ENCODE peak calls at places on chromosomes 12 and 14, in four cellular contexts. One of them, this sample, is unnamed.

GRCh38 chr12:105570944-105571343 is 240.5 kb downstream of the C12orf75 start:
- DNase-seq in GM12878: no peak
- DNase-seq in IMR-90: no peak
- DNase-seq in K562: no peak
- DNase-seq in this sample: no peak

GRCh38 chr12:45731376-45731775 is 1.9 kb downstream of the ARID2 start:
- DNase-seq in GM12878: no peak
- DNase-seq in IMR-90: no peak
- DNase-seq in K562: no peak
- DNase-seq in this sample: no peak

GRCh38 chr14:94345344-94346072 is 22.4 kb upstream of the SERPINA6 start:
- DNase-seq in GM12878: no peak
- DNase-seq in IMR-90: peak; percentile 93
- DNase-seq in K562: no peak
- DNase-seq in this sample: no peak

GRCh38 chr14:68282479-68283377 is 463.1 kb downstream of the RAD51B start:
- DNase-seq in GM12878: peak; percentile 86
- DNase-seq in K562: no peak
- DNase-seq in IMR-90: no peak
- DNase-seq in this sample: no peak

GRCh38 chr14:75506930-75507329 is 15.3 kb upstream of the BATF start:
- DNase-seq in GM12878: no peak
- DNase-seq in K562: no peak
- DNase-seq in IMR-90: no peak
- DNase-seq in this sample: no peak

GRCh38 chr12:50353404-50353803 is 43.0 kb downstream of the FAM186A start:
- DNase-seq in GM12878: no peak
- DNase-seq in IMR-90: no peak
- DNase-seq in K562: no peak
- DNase-seq in this sample: no peak

GRCh38 chr12:27031531-27031930 is 9.2 kb downstream of the MED21 start:
- DNase-seq in IMR-90: peak; percentile 60
- DNase-seq in GM12878: no peak
- DNase-seq in K562: no peak
- DNase-seq in this sample: no peak

GRCh38 chr12:97757431-97758091 is 295.0 kb downstream of the RMST start:
- DNase-seq in GM12878: no peak
- DNase-seq in IMR-90: no peak
- DNase-seq in K562: no peak
- DNase-seq in this sample: no peak

GRCh38 chr12:4273651-4274395 is at the start of gene CCND2:
- DNase-seq in GM12878: peak; percentile 69
- DNase-seq in IMR-90: peak; percentile 54
- DNase-seq in K562: peak; percentile 85
- DNase-seq in this sample: peak; percentile 19

GRCh38 chr12:4984344-4984743 is 59.3 kb upstream of the KCNA5 start:
- DNase-seq in K562: no peak
- DNase-seq in IMR-90: no peak
- DNase-seq in GM12878: no peak
- DNase-seq in this sample: no peak

GRCh38 chr14:99274346-99275221 is 2.6 kb upstream of the BCL11B start:
- DNase-seq in GM12878: no peak
- DNase-seq in IMR-90: peak; percentile 37
- DNase-seq in K562: peak; percentile 29
- DNase-seq in this sample: peak; percentile 73

GRCh38 chr14:97196336-97196735 is 399.2 kb downstream of the VRK1 start:
- DNase-seq in K562: no peak
- DNase-seq in GM12878: no peak
- DNase-seq in IMR-90: no peak
- DNase-seq in this sample: no peak

GRCh38 chr12:47745485-47746041 is 13.1 kb downstream of the RAPGEF3 start:
- DNase-seq in K562: no peak
- DNase-seq in GM12878: no peak
- DNase-seq in IMR-90: no peak
- DNase-seq in this sample: no peak

GRCh38 chr14:99241314-99242035 is 30.5 kb downstream of the BCL11B start:
- DNase-seq in K562: no peak
- DNase-seq in GM12878: no peak
- DNase-seq in IMR-90: no peak
- DNase-seq in this sample: no peak

GRCh38 chr14:68278568-68279436 is 459.2 kb downstream of the RAD51B start:
- DNase-seq in IMR-90: peak; percentile 64
- DNase-seq in K562: peak; percentile 17
- DNase-seq in GM12878: no peak
- DNase-seq in this sample: no peak

GRCh38 chr12:65690477-65690876 is 133.8 kb upstream of the HMGA2 start:
- DNase-seq in GM12878: no peak
- DNase-seq in K562: no peak
- DNase-seq in IMR-90: no peak
- DNase-seq in this sample: no peak

GRCh38 chr12:59651230-59651920 is 55.5 kb downstream of the SLC16A7 start:
- DNase-seq in IMR-90: peak; percentile 25
- DNase-seq in GM12878: no peak
- DNase-seq in K562: no peak
- DNase-seq in this sample: peak; percentile 51

GRCh38 chr14:93929048-93929535 is 1.9 kb downstream of the FAM181A start:
- DNase-seq in IMR-90: no peak
- DNase-seq in K562: no peak
- DNase-seq in GM12878: no peak
- DNase-seq in this sample: no peak

GRCh38 chr14:103516426-103517171 is 6.0 kb downstream of the CKB start:
- DNase-seq in K562: no peak
- DNase-seq in IMR-90: no peak
- DNase-seq in GM12878: no peak
- DNase-seq in this sample: no peak

GRCh38 chr12:56189918-56190694 is 823 bp upstream of the SMARCC2 start:
- DNase-seq in K562: peak; percentile 80
- DNase-seq in IMR-90: peak; percentile 85
- DNase-seq in GM12878: peak; percentile 83
- DNase-seq in this sample: peak; percentile 87

GRCh38 chr12:77835982-77836381 is 5.3 kb downstream of the NAV3 start:
- DNase-seq in IMR-90: no peak
- DNase-seq in K562: no peak
- DNase-seq in GM12878: no peak
- DNase-seq in this sample: no peak

GRCh38 chr12:74541074-74541473 is 3.4 kb downstream of the ATXN7L3B start:
- DNase-seq in IMR-90: no peak
- DNase-seq in GM12878: no peak
- DNase-seq in K562: no peak
- DNase-seq in this sample: no peak

GRCh38 chr12:42326466-42327226 is 679 bp downstream of the PPHLN1 start:
- DNase-seq in IMR-90: peak; percentile 27
- DNase-seq in K562: peak; percentile 22
- DNase-seq in GM12878: no peak
- DNase-seq in this sample: peak; percentile 36

GRCh38 chr12:10339441-10339840 is 31.8 kb downstream of the KLRD1 start:
- DNase-seq in K562: no peak
- DNase-seq in IMR-90: no peak
- DNase-seq in GM12878: no peak
- DNase-seq in this sample: peak; percentile 48

GRCh38 chr12:40917561-40917960 is 225.3 kb downstream of the CNTN1 start:
- DNase-seq in IMR-90: no peak
- DNase-seq in GM12878: no peak
- DNase-seq in K562: no peak
- DNase-seq in this sample: no peak

GRCh38 chr12:102992297-102992696 is 34.8 kb downstream of the ASCL1 start:
- DNase-seq in GM12878: peak; percentile 45
- DNase-seq in K562: no peak
- DNase-seq in IMR-90: no peak
- DNase-seq in this sample: no peak

GRCh38 chr14:56412453-56413434 is 166.9 kb upstream of the TMEM260 start:
- DNase-seq in IMR-90: no peak
- DNase-seq in K562: no peak
- DNase-seq in GM12878: no peak
- DNase-seq in this sample: peak; percentile 79

GRCh38 chr12:105793421-105793820 is 345.3 kb downstream of the NUAK1 start:
- DNase-seq in IMR-90: no peak
- DNase-seq in K562: no peak
- DNase-seq in GM12878: no peak
- DNase-seq in this sample: no peak

GRCh38 chr12:2395352-2395977 is 342.7 kb downstream of the CACNA1C start:
- DNase-seq in IMR-90: peak; percentile 28
- DNase-seq in GM12878: no peak
- DNase-seq in K562: peak; percentile 49
- DNase-seq in this sample: peak; percentile 38

GRCh38 chr12:121300083-121300819 is 3.7 kb upstream of the CAMKK2 start:
- DNase-seq in K562: no peak
- DNase-seq in IMR-90: no peak
- DNase-seq in GM12878: no peak
- DNase-seq in this sample: peak; percentile 72

GRCh38 chr14:20487402-20487742 is 18.0 kb upstream of the RNASE10 start:
- DNase-seq in K562: no peak
- DNase-seq in GM12878: no peak
- DNase-seq in IMR-90: no peak
- DNase-seq in this sample: no peak
- TF ChIP-seq CTCF in K562: no peak
- TF ChIP-seq CTCF in GM12878: peak; percentile 38
- TF ChIP-seq CTCF in IMR-90: no peak
- TF ChIP-seq CTCF in this sample: no peak

DNA sequence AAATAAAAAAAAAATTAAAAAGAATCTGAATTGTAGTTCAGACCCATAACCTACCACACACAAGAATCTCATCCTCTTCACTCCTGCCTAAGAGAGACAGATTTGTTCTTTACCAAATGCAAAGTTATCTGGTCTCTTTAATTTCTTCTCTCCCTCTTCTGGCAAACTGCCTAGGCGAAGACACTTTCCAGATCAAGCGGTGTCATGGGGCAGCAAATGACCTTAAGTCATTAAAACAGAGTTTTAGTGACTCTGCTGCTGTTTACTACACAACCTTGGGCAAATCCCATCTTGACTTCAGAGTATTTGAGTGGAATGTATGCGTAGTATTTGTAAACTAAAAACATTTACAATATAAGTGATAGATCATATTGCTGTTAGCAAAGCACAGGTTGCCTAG is 60.9 kb upstream of the NID2 start:
- DNase-seq in K562: no peak
- DNase-seq in GM12878: no peak
- DNase-seq in IMR-90: no peak
- DNase-seq in this sample: no peak
- TF ChIP-seq FOS in K562: no peak
- TF ChIP-seq FOS in GM12878: no peak
- TF ChIP-seq FOS in IMR-90: no peak
- TF ChIP-seq FOS in this sample: no peak

GRCh38 chr14:63563370-63564026 is 20.3 kb upstream of the PPP2R5E start:
- DNase-seq in IMR-90: peak; percentile 30
- DNase-seq in K562: no peak
- DNase-seq in GM12878: no peak
- DNase-seq in this sample: peak; percentile 44
- TF ChIP-seq CTCF in IMR-90: no peak
- TF ChIP-seq CTCF in K562: no peak
- TF ChIP-seq CTCF in GM12878: no peak
- TF ChIP-seq CTCF in this sample: no peak

DNA sequence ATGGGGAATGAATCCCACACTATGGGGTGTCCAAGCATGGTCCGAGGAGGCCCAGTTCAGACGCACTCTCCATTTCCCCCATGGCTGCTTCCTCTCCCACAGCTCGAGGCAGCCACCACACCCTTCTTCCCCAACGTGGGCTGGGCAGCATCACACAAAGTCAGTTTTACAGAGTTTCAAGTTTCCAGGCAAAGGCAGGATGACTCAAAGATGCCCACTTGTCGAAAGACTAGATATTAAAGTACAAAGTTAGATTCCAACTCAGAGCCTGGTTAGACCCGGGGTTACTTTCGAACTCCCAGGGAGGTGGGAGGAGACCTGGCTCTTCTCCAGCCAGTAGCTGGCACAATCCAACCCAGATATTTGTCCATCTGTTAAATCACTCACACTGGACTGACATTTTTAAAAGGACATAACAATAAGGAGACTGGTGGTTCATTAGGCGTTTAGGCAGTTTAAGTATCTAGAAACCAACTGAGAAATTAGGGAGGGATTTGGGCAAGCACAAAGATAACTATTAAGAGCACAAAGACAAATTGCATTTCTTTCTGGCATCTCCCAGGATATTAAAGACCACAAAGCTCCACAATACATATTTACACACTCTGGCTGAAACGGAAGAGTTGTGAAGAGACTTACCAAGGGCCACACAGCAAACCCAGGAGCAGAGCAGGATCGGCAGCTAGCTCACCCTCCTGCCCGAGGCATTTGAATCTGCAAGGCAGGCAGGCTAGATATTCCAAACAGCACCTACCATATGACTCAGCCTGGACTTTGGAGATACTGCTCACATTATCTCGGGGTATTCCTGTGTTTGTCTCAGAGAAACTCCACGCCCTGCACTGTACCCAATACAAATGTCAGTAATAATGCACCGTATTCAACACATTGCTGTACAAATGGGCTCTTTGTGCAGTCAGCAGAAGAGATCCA is 34.8 kb downstream of the TMCC3 start:
- DNase-seq in GM12878: no peak
- DNase-seq in IMR-90: peak; percentile 45
- DNase-seq in K562: peak; percentile 27
- DNase-seq in this sample: peak; percentile 69
- TF ChIP-seq FOS in GM12878: no peak
- TF ChIP-seq FOS in IMR-90: no peak
- TF ChIP-seq FOS in K562: no peak
- TF ChIP-seq FOS in this sample: peak; percentile 48

DNA sequence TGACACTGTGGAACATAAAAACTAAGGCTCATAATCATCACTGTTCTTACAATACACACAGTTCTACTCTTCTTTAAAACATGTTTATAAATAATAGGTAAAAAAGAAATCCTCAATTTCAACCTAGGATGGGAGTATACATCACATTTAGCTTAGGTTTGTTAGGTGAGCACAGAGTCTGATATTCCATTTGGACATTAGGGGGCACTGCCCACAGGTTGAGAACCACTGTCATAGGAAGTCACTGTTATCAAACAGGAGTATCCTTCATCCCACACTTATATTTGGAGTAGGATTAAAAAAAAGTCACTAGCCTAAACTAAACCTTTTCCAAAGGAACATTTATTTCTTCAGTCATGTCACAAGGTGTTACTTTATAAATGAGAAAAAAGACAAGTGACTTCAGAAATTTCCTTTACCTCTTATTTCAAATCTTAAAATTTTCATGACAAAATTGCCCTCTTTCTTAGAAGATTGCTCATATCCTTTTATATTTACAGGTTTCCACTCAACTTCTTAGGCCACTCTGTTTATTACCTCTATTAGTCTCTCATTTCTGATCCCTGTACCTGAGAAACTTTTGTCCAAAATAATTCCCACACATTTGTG is 240.6 kb downstream of the CPNE8 start:
- DNase-seq in K562: no peak
- DNase-seq in IMR-90: no peak
- DNase-seq in GM12878: peak; percentile 15
- DNase-seq in this sample: peak; percentile 59
- TF ChIP-seq CTCF in K562: peak; percentile 12
- TF ChIP-seq CTCF in IMR-90: no peak
- TF ChIP-seq CTCF in GM12878: peak; percentile 65
- TF ChIP-seq CTCF in this sample: peak; percentile 35

GRCh38 chr14:101894365-101895113 is 69.8 kb upstream of the DYNC1H1 start:
- DNase-seq in K562: no peak
- DNase-seq in GM12878: no peak
- DNase-seq in IMR-90: no peak
- DNase-seq in this sample: no peak
- TF ChIP-seq FOS in K562: no peak
- TF ChIP-seq FOS in GM12878: no peak
- TF ChIP-seq FOS in IMR-90: no peak
- TF ChIP-seq FOS in this sample: no peak

GRCh38 chr12:53984901-53985357 is at the start of gene HOXC10:
- DNase-seq in IMR-90: peak; percentile 75
- DNase-seq in K562: peak; percentile 93
- DNase-seq in GM12878: peak; percentile 38
- DNase-seq in this sample: peak; percentile 71
- TF ChIP-seq CTCF in IMR-90: peak; percentile 61
- TF ChIP-seq CTCF in K562: peak; percentile 95
- TF ChIP-seq CTCF in GM12878: peak; percentile 93
- TF ChIP-seq CTCF in this sample: peak; percentile 72

GRCh38 chr14:104897286-104898194 is 27.1 kb upstream of the PLD4 start:
- DNase-seq in GM12878: no peak
- DNase-seq in K562: no peak
- DNase-seq in IMR-90: no peak
- DNase-seq in this sample: no peak
- TF ChIP-seq FOS in GM12878: no peak
- TF ChIP-seq FOS in K562: no peak
- TF ChIP-seq FOS in IMR-90: no peak
- TF ChIP-seq FOS in this sample: no peak

This sample was measured in endothelial cell of umbilical vein.